ENCODE peak calls at places on chromosome 21, in seven cellular contexts. One of them, this sample, is unnamed.

GRCh38 chr21:34498623-34499022 is 13.4 kb downstream of the KCNE1 start:
- DNase-seq in GM23338: no peak
- DNase-seq in left lung: no peak
- DNase-seq in WTC11: no peak
- DNase-seq in tibial artery: no peak
- DNase-seq in AG04450: no peak
- DNase-seq in cardiac muscle cell: peak; percentile 73
- DNase-seq in this sample: no peak

GRCh38 chr21:41547111-41547510 is 39.2 kb upstream of the TMPRSS2 start:
- DNase-seq in cardiac muscle cell: no peak
- DNase-seq in tibial artery: no peak
- DNase-seq in WTC11: no peak
- DNase-seq in left lung: no peak
- DNase-seq in GM23338: no peak
- DNase-seq in AG04450: no peak
- DNase-seq in this sample: no peak

GRCh38 chr21:33936221-33937038 is 20.8 kb upstream of the ATP5PO start:
- DNase-seq in cardiac muscle cell: no peak
- DNase-seq in AG04450: no peak
- DNase-seq in tibial artery: no peak
- DNase-seq in left lung: no peak
- DNase-seq in WTC11: no peak
- DNase-seq in GM23338: peak; percentile 25
- DNase-seq in this sample: no peak

GRCh38 chr21:32612075-32612998 is at the start of gene CFAP298:
- DNase-seq in GM23338: peak; percentile 91
- DNase-seq in tibial artery: peak; percentile 91
- DNase-seq in left lung: peak; percentile 90
- DNase-seq in cardiac muscle cell: peak; percentile 98
- DNase-seq in WTC11: peak; percentile 80
- DNase-seq in AG04450: peak; percentile 90
- DNase-seq in this sample: peak; percentile 85

GRCh38 chr21:35988396-35989140 is 71.8 kb downstream of the SETD4 start:
- DNase-seq in GM23338: no peak
- DNase-seq in left lung: no peak
- DNase-seq in AG04450: no peak
- DNase-seq in WTC11: no peak
- DNase-seq in cardiac muscle cell: no peak
- DNase-seq in tibial artery: no peak
- DNase-seq in this sample: no peak

GRCh38 chr21:41171210-41171609 is 3.2 kb downstream of the BACE2 start:
- DNase-seq in tibial artery: peak; percentile 74
- DNase-seq in WTC11: no peak
- DNase-seq in left lung: peak; percentile 54
- DNase-seq in cardiac muscle cell: peak; percentile 12
- DNase-seq in GM23338: no peak
- DNase-seq in AG04450: no peak
- DNase-seq in this sample: no peak

GRCh38 chr21:35648512-35648911 is 411.8 kb downstream of the SETD4 start:
- DNase-seq in cardiac muscle cell: no peak
- DNase-seq in left lung: no peak
- DNase-seq in GM23338: no peak
- DNase-seq in AG04450: no peak
- DNase-seq in WTC11: no peak
- DNase-seq in tibial artery: no peak
- DNase-seq in this sample: no peak

GRCh38 chr21:14452031-14452778 is 69.3 kb upstream of the HSPA13 start:
- DNase-seq in left lung: no peak
- DNase-seq in tibial artery: no peak
- DNase-seq in WTC11: no peak
- DNase-seq in AG04450: no peak
- DNase-seq in cardiac muscle cell: peak; percentile 5
- DNase-seq in GM23338: no peak
- DNase-seq in this sample: no peak

GRCh38 chr21:15031790-15032357 is 32.9 kb downstream of the NRIP1 start:
- DNase-seq in AG04450: no peak
- DNase-seq in cardiac muscle cell: no peak
- DNase-seq in WTC11: no peak
- DNase-seq in tibial artery: no peak
- DNase-seq in GM23338: no peak
- DNase-seq in left lung: no peak
- DNase-seq in this sample: no peak

GRCh38 chr21:34196996-34197395 is 123.6 kb downstream of the MRPS6 start:
- DNase-seq in AG04450: no peak
- DNase-seq in cardiac muscle cell: no peak
- DNase-seq in GM23338: no peak
- DNase-seq in left lung: no peak
- DNase-seq in tibial artery: no peak
- DNase-seq in WTC11: no peak
- DNase-seq in this sample: no peak

GRCh38 chr21:34692458-34693020 is 23.7 kb downstream of the CLIC6 start:
- DNase-seq in cardiac muscle cell: no peak
- DNase-seq in GM23338: no peak
- DNase-seq in tibial artery: no peak
- DNase-seq in left lung: no peak
- DNase-seq in WTC11: no peak
- DNase-seq in AG04450: no peak
- DNase-seq in this sample: no peak

GRCh38 chr21:37208056-37208705 is 59.0 kb downstream of the VPS26C start:
- DNase-seq in WTC11: no peak
- DNase-seq in GM23338: no peak
- DNase-seq in tibial artery: peak; percentile 91
- DNase-seq in left lung: peak; percentile 84
- DNase-seq in AG04450: no peak
- DNase-seq in cardiac muscle cell: no peak
- DNase-seq in this sample: no peak

GRCh38 chr21:14120091-14120734 is 90.5 kb downstream of the LIPI start:
- DNase-seq in left lung: no peak
- DNase-seq in tibial artery: no peak
- DNase-seq in AG04450: no peak
- DNase-seq in cardiac muscle cell: no peak
- DNase-seq in GM23338: peak; percentile 82
- DNase-seq in WTC11: peak; percentile 73
- DNase-seq in this sample: peak; percentile 66

GRCh38 chr21:15222711-15223110 is 157.9 kb upstream of the NRIP1 start:
- DNase-seq in cardiac muscle cell: no peak
- DNase-seq in AG04450: no peak
- DNase-seq in tibial artery: no peak
- DNase-seq in WTC11: no peak
- DNase-seq in GM23338: no peak
- DNase-seq in left lung: no peak
- DNase-seq in this sample: no peak

GRCh38 chr21:33374080-33374873 is 28.9 kb upstream of the IFNGR2 start:
- DNase-seq in cardiac muscle cell: peak; percentile 82
- DNase-seq in left lung: peak; percentile 65
- DNase-seq in WTC11: peak; percentile 49
- DNase-seq in AG04450: no peak
- DNase-seq in GM23338: peak; percentile 68
- DNase-seq in tibial artery: peak; percentile 49
- DNase-seq in this sample: peak; percentile 57

GRCh38 chr21:25280061-25280460 is 327.2 kb downstream of the MRPL39 start:
- DNase-seq in WTC11: no peak
- DNase-seq in tibial artery: no peak
- DNase-seq in GM23338: peak; percentile 2
- DNase-seq in cardiac muscle cell: no peak
- DNase-seq in AG04450: no peak
- DNase-seq in left lung: no peak
- DNase-seq in this sample: no peak

GRCh38 chr21:25281134-25281533 is 326.1 kb downstream of the MRPL39 start:
- DNase-seq in GM23338: no peak
- DNase-seq in WTC11: no peak
- DNase-seq in AG04450: no peak
- DNase-seq in cardiac muscle cell: no peak
- DNase-seq in left lung: no peak
- DNase-seq in tibial artery: no peak
- DNase-seq in this sample: no peak

GRCh38 chr21:25283720-25284119 is 323.6 kb downstream of the MRPL39 start:
- DNase-seq in left lung: no peak
- DNase-seq in tibial artery: no peak
- DNase-seq in AG04450: peak; percentile 7
- DNase-seq in cardiac muscle cell: peak; percentile 67
- DNase-seq in GM23338: peak; percentile 84
- DNase-seq in WTC11: no peak
- DNase-seq in this sample: peak; percentile 36
- TF ChIP-seq CTCF in left lung: peak; percentile 18
- TF ChIP-seq CTCF in tibial artery: no peak
- TF ChIP-seq CTCF in AG04450: peak; percentile 53
- TF ChIP-seq CTCF in cardiac muscle cell: peak; percentile 44
- TF ChIP-seq CTCF in GM23338: peak; percentile 50
- TF ChIP-seq CTCF in WTC11: peak; percentile 28
- TF ChIP-seq CTCF in this sample: peak; percentile 27

GRCh38 chr21:26835714-26836265 is 9.4 kb downstream of the ADAMTS1 start:
- DNase-seq in tibial artery: no peak
- DNase-seq in GM23338: no peak
- DNase-seq in AG04450: no peak
- DNase-seq in cardiac muscle cell: no peak
- DNase-seq in WTC11: no peak
- DNase-seq in left lung: no peak
- DNase-seq in this sample: no peak

GRCh38 chr21:26835027-26835713 is 10.0 kb downstream of the ADAMTS1 start:
- DNase-seq in WTC11: no peak
- DNase-seq in AG04450: no peak
- DNase-seq in GM23338: no peak
- DNase-seq in left lung: no peak
- DNase-seq in cardiac muscle cell: peak; percentile 82
- DNase-seq in tibial artery: no peak
- DNase-seq in this sample: no peak

GRCh38 chr21:26833011-26833410 is 12.2 kb downstream of the ADAMTS1 start:
- DNase-seq in GM23338: no peak
- DNase-seq in cardiac muscle cell: no peak
- DNase-seq in AG04450: no peak
- DNase-seq in WTC11: no peak
- DNase-seq in left lung: no peak
- DNase-seq in tibial artery: no peak
- DNase-seq in this sample: no peak

GRCh38 chr21:26833460-26833939 is 11.7 kb downstream of the ADAMTS1 start:
- DNase-seq in tibial artery: peak; percentile 76
- DNase-seq in cardiac muscle cell: peak; percentile 33
- DNase-seq in GM23338: no peak
- DNase-seq in AG04450: no peak
- DNase-seq in WTC11: no peak
- DNase-seq in left lung: no peak
- DNase-seq in this sample: no peak

GRCh38 chr21:26834181-26834945 is 10.8 kb downstream of the ADAMTS1 start:
- DNase-seq in WTC11: no peak
- DNase-seq in left lung: no peak
- DNase-seq in GM23338: peak; percentile 44
- DNase-seq in tibial artery: no peak
- DNase-seq in AG04450: no peak
- DNase-seq in cardiac muscle cell: peak; percentile 53
- DNase-seq in this sample: no peak
- TF ChIP-seq CTCF in WTC11: no peak
- TF ChIP-seq CTCF in left lung: no peak
- TF ChIP-seq CTCF in GM23338: peak; percentile 9
- TF ChIP-seq CTCF in tibial artery: no peak
- TF ChIP-seq CTCF in AG04450: peak; percentile 49
- TF ChIP-seq CTCF in cardiac muscle cell: peak; percentile 46
- TF ChIP-seq CTCF in this sample: peak; percentile 22

GRCh38 chr21:26732442-26733221 is 112.6 kb downstream of the ADAMTS1 start:
- DNase-seq in left lung: no peak
- DNase-seq in AG04450: peak; percentile 13
- DNase-seq in cardiac muscle cell: peak; percentile 72
- DNase-seq in tibial artery: no peak
- DNase-seq in GM23338: peak; percentile 85
- DNase-seq in WTC11: peak; percentile 66
- DNase-seq in this sample: peak; percentile 68
- TF ChIP-seq CTCF in left lung: peak; percentile 46
- TF ChIP-seq CTCF in AG04450: peak; percentile 71
- TF ChIP-seq CTCF in cardiac muscle cell: peak; percentile 75
- TF ChIP-seq CTCF in tibial artery: no peak
- TF ChIP-seq CTCF in GM23338: peak; percentile 69
- TF ChIP-seq CTCF in WTC11: peak; percentile 20
- TF ChIP-seq CTCF in this sample: peak; percentile 59

GRCh38 chr21:16358021-16358420 is 628.2 kb downstream of the USP25 start:
- DNase-seq in AG04450: no peak
- DNase-seq in tibial artery: no peak
- DNase-seq in cardiac muscle cell: peak; percentile 13
- DNase-seq in GM23338: no peak
- DNase-seq in WTC11: no peak
- DNase-seq in left lung: no peak
- DNase-seq in this sample: no peak

GRCh38 chr21:16363563-16363962 is 633.8 kb downstream of the USP25 start:
- DNase-seq in GM23338: no peak
- DNase-seq in WTC11: no peak
- DNase-seq in tibial artery: no peak
- DNase-seq in left lung: no peak
- DNase-seq in cardiac muscle cell: no peak
- DNase-seq in AG04450: no peak
- DNase-seq in this sample: no peak

GRCh38 chr21:16353764-16354163 is 624.0 kb downstream of the USP25 start:
- DNase-seq in AG04450: no peak
- DNase-seq in tibial artery: no peak
- DNase-seq in left lung: no peak
- DNase-seq in cardiac muscle cell: no peak
- DNase-seq in GM23338: no peak
- DNase-seq in WTC11: no peak
- DNase-seq in this sample: no peak

GRCh38 chr21:16358784-16359183 is 629.0 kb downstream of the USP25 start:
- DNase-seq in tibial artery: no peak
- DNase-seq in AG04450: no peak
- DNase-seq in left lung: no peak
- DNase-seq in WTC11: no peak
- DNase-seq in GM23338: no peak
- DNase-seq in cardiac muscle cell: no peak
- DNase-seq in this sample: no peak
- TF ChIP-seq CTCF in tibial artery: no peak
- TF ChIP-seq CTCF in AG04450: no peak
- TF ChIP-seq CTCF in left lung: no peak
- TF ChIP-seq CTCF in WTC11: no peak
- TF ChIP-seq CTCF in GM23338: no peak
- TF ChIP-seq CTCF in cardiac muscle cell: no peak
- TF ChIP-seq CTCF in this sample: no peak

GRCh38 chr21:39127506-39127905 is 55.7 kb downstream of the PSMG1 start:
- DNase-seq in left lung: no peak
- DNase-seq in GM23338: peak; percentile 27
- DNase-seq in tibial artery: no peak
- DNase-seq in WTC11: peak; percentile 50
- DNase-seq in AG04450: no peak
- DNase-seq in cardiac muscle cell: no peak
- DNase-seq in this sample: no peak
- TF ChIP-seq CTCF in left lung: no peak
- TF ChIP-seq CTCF in GM23338: no peak
- TF ChIP-seq CTCF in tibial artery: no peak
- TF ChIP-seq CTCF in WTC11: no peak
- TF ChIP-seq CTCF in AG04450: no peak
- TF ChIP-seq CTCF in cardiac muscle cell: no peak
- TF ChIP-seq CTCF in this sample: no peak

GRCh38 chr21:45555557-45556301 is 13.5 kb upstream of the SLC19A1 start:
- DNase-seq in cardiac muscle cell: peak; percentile 86
- DNase-seq in tibial artery: peak; percentile 90
- DNase-seq in AG04450: peak; percentile 44
- DNase-seq in GM23338: peak; percentile 89
- DNase-seq in left lung: peak; percentile 90
- DNase-seq in WTC11: peak; percentile 85
- DNase-seq in this sample: peak; percentile 69
- TF ChIP-seq CTCF in cardiac muscle cell: peak; percentile 71
- TF ChIP-seq CTCF in tibial artery: peak; percentile 62
- TF ChIP-seq CTCF in AG04450: peak; percentile 85
- TF ChIP-seq CTCF in GM23338: peak; percentile 68
- TF ChIP-seq CTCF in left lung: peak; percentile 85
- TF ChIP-seq CTCF in WTC11: peak; percentile 43
- TF ChIP-seq CTCF in this sample: peak; percentile 43

This sample was measured in endothelial cell.